ENCODE peak calls at places on chromosomes 13 and 19, in four cellular contexts. One of them, this sample, is unnamed.

GRCh38 chr13:58994778-58995177 is 1169.0 kb downstream of the DIAPH3 start:
- DNase-seq in foreskin melanocyte: no peak
- DNase-seq in PC-3: peak
- DNase-seq in mucosa of gallbladder: no peak
- DNase-seq in this sample: peak

GRCh38 chr13:92354583-92354982 is 872.0 kb upstream of the GPC6 start:
- DNase-seq in foreskin melanocyte: no peak
- DNase-seq in PC-3: no peak
- DNase-seq in mucosa of gallbladder: no peak
- DNase-seq in this sample: no peak

GRCh38 chr13:102291587-102292218 is 110.1 kb downstream of the FGF14 start:
- DNase-seq in foreskin melanocyte: no peak
- DNase-seq in PC-3: no peak
- DNase-seq in mucosa of gallbladder: no peak
- DNase-seq in this sample: no peak

GRCh38 chr13:106034201-106034600 is 501.3 kb downstream of the EFNB2 start:
- DNase-seq in foreskin melanocyte: no peak
- DNase-seq in PC-3: no peak
- DNase-seq in mucosa of gallbladder: no peak
- DNase-seq in this sample: no peak

GRCh38 chr13:48954086-48954485 is 21.6 kb upstream of the FNDC3A start:
- DNase-seq in foreskin melanocyte: no peak
- DNase-seq in PC-3: peak
- DNase-seq in mucosa of gallbladder: no peak
- DNase-seq in this sample: no peak

GRCh38 chr19:31408460-31409124 is 59.4 kb upstream of the TSHZ3 start:
- DNase-seq in foreskin melanocyte: peak
- DNase-seq in PC-3: peak
- DNase-seq in mucosa of gallbladder: no peak
- DNase-seq in this sample: peak

GRCh38 chr19:10876459-10877240 is 5.3 kb downstream of the CARM1 start:
- DNase-seq in foreskin melanocyte: no peak
- DNase-seq in PC-3: no peak
- DNase-seq in mucosa of gallbladder: no peak
- DNase-seq in this sample: no peak

GRCh38 chr13:56850852-56851251 is 289.9 kb upstream of the PRR20A start:
- DNase-seq in foreskin melanocyte: no peak
- DNase-seq in PC-3: no peak
- DNase-seq in mucosa of gallbladder: no peak
- DNase-seq in this sample: no peak

GRCh38 chr19:16224266-16225045 is 26.7 kb downstream of the AP1M1 start:
- DNase-seq in foreskin melanocyte: no peak
- DNase-seq in PC-3: no peak
- DNase-seq in mucosa of gallbladder: no peak
- DNase-seq in this sample: no peak

GRCh38 chr13:50208826-50209335 is 193.6 kb downstream of the KCNRG start:
- DNase-seq in foreskin melanocyte: peak
- DNase-seq in PC-3: peak
- DNase-seq in mucosa of gallbladder: peak
- DNase-seq in this sample: peak

GRCh38 chr13:97344250-97345175 is 89.5 kb upstream of the RAP2A start:
- DNase-seq in foreskin melanocyte: peak
- DNase-seq in PC-3: peak
- DNase-seq in mucosa of gallbladder: peak
- DNase-seq in this sample: peak

GRCh38 chr19:46741447-46741846 is 4.4 kb upstream of the FKRP start:
- DNase-seq in foreskin melanocyte: no peak
- DNase-seq in PC-3: no peak
- DNase-seq in mucosa of gallbladder: no peak
- DNase-seq in this sample: no peak

GRCh38 chr13:98155475-98156111 is 12.7 kb downstream of the FARP1 start:
- DNase-seq in foreskin melanocyte: no peak
- DNase-seq in PC-3: peak
- DNase-seq in mucosa of gallbladder: peak
- DNase-seq in this sample: no peak

GRCh38 chr19:10690351-10690781 is 10.9 kb upstream of the QTRT1 start:
- DNase-seq in foreskin melanocyte: no peak
- DNase-seq in PC-3: no peak
- DNase-seq in mucosa of gallbladder: no peak
- DNase-seq in this sample: no peak

GRCh38 chr13:42835012-42835411 is 53.6 kb downstream of the FAM216B start:
- DNase-seq in foreskin melanocyte: no peak
- DNase-seq in PC-3: no peak
- DNase-seq in mucosa of gallbladder: no peak
- DNase-seq in this sample: no peak

GRCh38 chr19:54191671-54192453 is 754 bp downstream of the TSEN34 start:
- DNase-seq in foreskin melanocyte: no peak
- DNase-seq in PC-3: no peak
- DNase-seq in mucosa of gallbladder: no peak
- DNase-seq in this sample: peak

GRCh38 chr19:17806945-17807344 is 12.0 kb downstream of the B3GNT3 start:
- DNase-seq in foreskin melanocyte: no peak
- DNase-seq in PC-3: no peak
- DNase-seq in mucosa of gallbladder: no peak
- DNase-seq in this sample: no peak

GRCh38 chr13:53778937-53779336 is 750.3 kb downstream of the OLFM4 start:
- DNase-seq in foreskin melanocyte: peak
- DNase-seq in PC-3: peak
- DNase-seq in mucosa of gallbladder: no peak
- DNase-seq in this sample: peak

GRCh38 chr19:55646889-55647731 is 902 bp upstream of the CCDC106 start:
- DNase-seq in foreskin melanocyte: no peak
- DNase-seq in PC-3: peak
- DNase-seq in mucosa of gallbladder: no peak
- DNase-seq in this sample: no peak

GRCh38 chr19:15115080-15115479 is 7.9 kb downstream of the SYDE1 start:
- DNase-seq in foreskin melanocyte: no peak
- DNase-seq in PC-3: no peak
- DNase-seq in mucosa of gallbladder: peak
- DNase-seq in this sample: no peak

GRCh38 chr13:98549728-98550317 is 27.1 kb downstream of the STK24 start:
- DNase-seq in foreskin melanocyte: no peak
- DNase-seq in PC-3: no peak
- DNase-seq in mucosa of gallbladder: no peak
- DNase-seq in this sample: no peak

GRCh38 chr13:109684836-109685602 is 101.4 kb downstream of the IRS2 start:
- DNase-seq in foreskin melanocyte: no peak
- DNase-seq in PC-3: peak
- DNase-seq in mucosa of gallbladder: peak
- DNase-seq in this sample: no peak

GRCh38 chr13:97238883-97239282 is 16.8 kb downstream of the MBNL2 start:
- DNase-seq in foreskin melanocyte: no peak
- DNase-seq in PC-3: no peak
- DNase-seq in mucosa of gallbladder: no peak
- DNase-seq in this sample: no peak

GRCh38 chr13:39684531-39685137 is 29.2 kb downstream of the COG6 start:
- DNase-seq in foreskin melanocyte: peak
- DNase-seq in PC-3: peak
- DNase-seq in mucosa of gallbladder: no peak
- DNase-seq in this sample: peak

GRCh38 chr13:28355822-28356371 is 139.0 kb downstream of the FLT1 start:
- DNase-seq in foreskin melanocyte: no peak
- DNase-seq in PC-3: no peak
- DNase-seq in mucosa of gallbladder: no peak
- DNase-seq in this sample: no peak

GRCh38 chr13:51781246-51782022 is 22.5 kb downstream of the DHRS12 start:
- DNase-seq in foreskin melanocyte: no peak
- DNase-seq in PC-3: peak
- DNase-seq in mucosa of gallbladder: no peak
- DNase-seq in this sample: peak

GRCh38 chr13:51058461-51059167 is 52.5 kb downstream of the C13orf42 start:
- DNase-seq in foreskin melanocyte: no peak
- DNase-seq in PC-3: no peak
- DNase-seq in mucosa of gallbladder: no peak
- DNase-seq in this sample: peak

GRCh38 chr13:95660981-95661581 is 15.9 kb upstream of the DNAJC3 start:
- DNase-seq in foreskin melanocyte: no peak
- DNase-seq in PC-3: peak
- DNase-seq in mucosa of gallbladder: no peak
- DNase-seq in this sample: peak

GRCh38 chr19:11453468-11454341 is 18.3 kb downstream of the PRKCSH start:
- DNase-seq in foreskin melanocyte: no peak
- DNase-seq in PC-3: no peak
- DNase-seq in mucosa of gallbladder: no peak
- DNase-seq in this sample: no peak

GRCh38 chr19:49976496-49976895 is 15.5 kb upstream of the SIGLEC11 start:
- DNase-seq in foreskin melanocyte: no peak
- DNase-seq in PC-3: no peak
- DNase-seq in mucosa of gallbladder: no peak
- DNase-seq in this sample: no peak

GRCh38 chr19:23403581-23404324 is 8.5 kb upstream of the ZNF91 start:
- DNase-seq in foreskin melanocyte: no peak
- DNase-seq in PC-3: no peak
- DNase-seq in mucosa of gallbladder: peak
- DNase-seq in this sample: no peak

GRCh38 chr13:27628081-27628480 is 6.4 kb downstream of the POLR1D start:
- DNase-seq in foreskin melanocyte: no peak
- DNase-seq in PC-3: no peak
- DNase-seq in mucosa of gallbladder: no peak
- DNase-seq in this sample: no peak

GRCh38 chr19:1459479-1459878 is 9.6 kb downstream of the APC2 start:
- DNase-seq in foreskin melanocyte: no peak
- DNase-seq in PC-3: no peak
- DNase-seq in mucosa of gallbladder: no peak
- DNase-seq in this sample: no peak

GRCh38 chr13:106533101-106533939 is 2.1 kb downstream of the EFNB2 start:
- DNase-seq in foreskin melanocyte: no peak
- DNase-seq in PC-3: peak
- DNase-seq in mucosa of gallbladder: peak
- DNase-seq in this sample: peak

GRCh38 chr13:100658363-100658762 is 16.2 kb downstream of the TMTC4 start:
- DNase-seq in foreskin melanocyte: no peak
- DNase-seq in PC-3: no peak
- DNase-seq in mucosa of gallbladder: no peak
- DNase-seq in this sample: no peak

This sample was measured in SK-MEL-5.